ENCODE peak calls at places on chromosome 19, in nine cellular contexts. One of them, this sample, is unnamed.

GRCh38 chr19:46471116-46471733 is at the start of gene PNMA8A:
- DNase-seq in activated naive CD4-positive, alpha-beta T cell treated with anti-CD3 and anti-CD28 coated beads, Interleukin-2, amount 50 U/mL, for 16 hours: peak
- DNase-seq in activated CD8-positive, alpha-beta memory T cell treated with anti-CD3 and anti-CD28 coated beads, Interleukin-2, amount 50 U/mL, for 48 hours: no peak
- DNase-seq in NCI-H774: no peak
- DNase-seq in B cell: no peak
- DNase-seq in naive thymus-derived CD8-positive, alpha-beta T cell: no peak
- DNase-seq in type B pancreatic cell: peak
- DNase-seq in cardiac muscle cell: peak
- DNase-seq in NCI-H2081: no peak
- DNase-seq in this sample: peak

GRCh38 chr19:17243854-17244617 is 1.7 kb downstream of the NR2F6 start:
- DNase-seq in activated naive CD4-positive, alpha-beta T cell treated with anti-CD3 and anti-CD28 coated beads, Interleukin-2, amount 50 U/mL, for 16 hours: no peak
- DNase-seq in activated CD8-positive, alpha-beta memory T cell treated with anti-CD3 and anti-CD28 coated beads, Interleukin-2, amount 50 U/mL, for 48 hours: no peak
- DNase-seq in NCI-H774: no peak
- DNase-seq in B cell: no peak
- DNase-seq in naive thymus-derived CD8-positive, alpha-beta T cell: no peak
- DNase-seq in type B pancreatic cell: no peak
- DNase-seq in cardiac muscle cell: peak
- DNase-seq in NCI-H2081: no peak
- DNase-seq in this sample: peak

GRCh38 chr19:28509079-28509895 is 703.7 kb downstream of the UQCRFS1 start:
- DNase-seq in activated naive CD4-positive, alpha-beta T cell treated with anti-CD3 and anti-CD28 coated beads, Interleukin-2, amount 50 U/mL, for 16 hours: no peak
- DNase-seq in activated CD8-positive, alpha-beta memory T cell treated with anti-CD3 and anti-CD28 coated beads, Interleukin-2, amount 50 U/mL, for 48 hours: no peak
- DNase-seq in NCI-H774: no peak
- DNase-seq in B cell: no peak
- DNase-seq in naive thymus-derived CD8-positive, alpha-beta T cell: no peak
- DNase-seq in type B pancreatic cell: peak
- DNase-seq in cardiac muscle cell: no peak
- DNase-seq in NCI-H2081: no peak
- DNase-seq in this sample: no peak

GRCh38 chr19:17863520-17864182 is 3.9 kb downstream of the RPL18A start:
- DNase-seq in activated naive CD4-positive, alpha-beta T cell treated with anti-CD3 and anti-CD28 coated beads, Interleukin-2, amount 50 U/mL, for 16 hours: no peak
- DNase-seq in activated CD8-positive, alpha-beta memory T cell treated with anti-CD3 and anti-CD28 coated beads, Interleukin-2, amount 50 U/mL, for 48 hours: peak
- DNase-seq in NCI-H774: no peak
- DNase-seq in B cell: no peak
- DNase-seq in naive thymus-derived CD8-positive, alpha-beta T cell: no peak
- DNase-seq in type B pancreatic cell: no peak
- DNase-seq in cardiac muscle cell: no peak
- DNase-seq in NCI-H2081: no peak
- DNase-seq in this sample: no peak

GRCh38 chr19:19443902-19444693 is 38.6 kb downstream of the GATAD2A start:
- DNase-seq in activated naive CD4-positive, alpha-beta T cell treated with anti-CD3 and anti-CD28 coated beads, Interleukin-2, amount 50 U/mL, for 16 hours: no peak
- DNase-seq in activated CD8-positive, alpha-beta memory T cell treated with anti-CD3 and anti-CD28 coated beads, Interleukin-2, amount 50 U/mL, for 48 hours: no peak
- DNase-seq in NCI-H774: no peak
- DNase-seq in B cell: no peak
- DNase-seq in naive thymus-derived CD8-positive, alpha-beta T cell: no peak
- DNase-seq in type B pancreatic cell: no peak
- DNase-seq in cardiac muscle cell: no peak
- DNase-seq in NCI-H2081: no peak
- DNase-seq in this sample: no peak

GRCh38 chr19:5635427-5635826 is 12.5 kb downstream of the SAFB start:
- DNase-seq in activated naive CD4-positive, alpha-beta T cell treated with anti-CD3 and anti-CD28 coated beads, Interleukin-2, amount 50 U/mL, for 16 hours: no peak
- DNase-seq in activated CD8-positive, alpha-beta memory T cell treated with anti-CD3 and anti-CD28 coated beads, Interleukin-2, amount 50 U/mL, for 48 hours: no peak
- DNase-seq in NCI-H774: no peak
- DNase-seq in B cell: no peak
- DNase-seq in naive thymus-derived CD8-positive, alpha-beta T cell: no peak
- DNase-seq in type B pancreatic cell: no peak
- DNase-seq in cardiac muscle cell: no peak
- DNase-seq in NCI-H2081: no peak
- DNase-seq in this sample: no peak

GRCh38 chr19:55197531-55197930 is 11.8 kb downstream of the PTPRH start:
- DNase-seq in activated naive CD4-positive, alpha-beta T cell treated with anti-CD3 and anti-CD28 coated beads, Interleukin-2, amount 50 U/mL, for 16 hours: no peak
- DNase-seq in activated CD8-positive, alpha-beta memory T cell treated with anti-CD3 and anti-CD28 coated beads, Interleukin-2, amount 50 U/mL, for 48 hours: no peak
- DNase-seq in NCI-H774: no peak
- DNase-seq in B cell: no peak
- DNase-seq in naive thymus-derived CD8-positive, alpha-beta T cell: no peak
- DNase-seq in type B pancreatic cell: no peak
- DNase-seq in cardiac muscle cell: no peak
- DNase-seq in NCI-H2081: no peak
- DNase-seq in this sample: no peak

GRCh38 chr19:42313096-42313839 is at the start of gene TMEM145:
- DNase-seq in activated naive CD4-positive, alpha-beta T cell treated with anti-CD3 and anti-CD28 coated beads, Interleukin-2, amount 50 U/mL, for 16 hours: peak
- DNase-seq in activated CD8-positive, alpha-beta memory T cell treated with anti-CD3 and anti-CD28 coated beads, Interleukin-2, amount 50 U/mL, for 48 hours: peak
- DNase-seq in NCI-H774: peak
- DNase-seq in B cell: no peak
- DNase-seq in naive thymus-derived CD8-positive, alpha-beta T cell: no peak
- DNase-seq in type B pancreatic cell: no peak
- DNase-seq in cardiac muscle cell: peak
- DNase-seq in NCI-H2081: peak
- DNase-seq in this sample: peak

GRCh38 chr19:19211499-19212432 is at the start of gene NCAN:
- DNase-seq in activated naive CD4-positive, alpha-beta T cell treated with anti-CD3 and anti-CD28 coated beads, Interleukin-2, amount 50 U/mL, for 16 hours: no peak
- DNase-seq in activated CD8-positive, alpha-beta memory T cell treated with anti-CD3 and anti-CD28 coated beads, Interleukin-2, amount 50 U/mL, for 48 hours: no peak
- DNase-seq in NCI-H774: no peak
- DNase-seq in B cell: no peak
- DNase-seq in naive thymus-derived CD8-positive, alpha-beta T cell: no peak
- DNase-seq in type B pancreatic cell: no peak
- DNase-seq in cardiac muscle cell: no peak
- DNase-seq in NCI-H2081: no peak
- DNase-seq in this sample: peak

GRCh38 chr19:2180881-2181617 is 17.3 kb downstream of the DOT1L start:
- DNase-seq in activated naive CD4-positive, alpha-beta T cell treated with anti-CD3 and anti-CD28 coated beads, Interleukin-2, amount 50 U/mL, for 16 hours: no peak
- DNase-seq in activated CD8-positive, alpha-beta memory T cell treated with anti-CD3 and anti-CD28 coated beads, Interleukin-2, amount 50 U/mL, for 48 hours: no peak
- DNase-seq in NCI-H774: no peak
- DNase-seq in B cell: no peak
- DNase-seq in naive thymus-derived CD8-positive, alpha-beta T cell: no peak
- DNase-seq in type B pancreatic cell: no peak
- DNase-seq in cardiac muscle cell: no peak
- DNase-seq in NCI-H2081: no peak
- DNase-seq in this sample: no peak

GRCh38 chr19:17706750-17707181 is 12.5 kb upstream of the MAP1S start:
- DNase-seq in activated naive CD4-positive, alpha-beta T cell treated with anti-CD3 and anti-CD28 coated beads, Interleukin-2, amount 50 U/mL, for 16 hours: no peak
- DNase-seq in activated CD8-positive, alpha-beta memory T cell treated with anti-CD3 and anti-CD28 coated beads, Interleukin-2, amount 50 U/mL, for 48 hours: no peak
- DNase-seq in NCI-H774: no peak
- DNase-seq in B cell: no peak
- DNase-seq in naive thymus-derived CD8-positive, alpha-beta T cell: no peak
- DNase-seq in type B pancreatic cell: no peak
- DNase-seq in cardiac muscle cell: peak
- DNase-seq in NCI-H2081: no peak
- DNase-seq in this sample: peak

This sample was measured in ecto neural progenitor cell.